ENCODE peak calls at places on chromosomes 3 and 15, in nine cellular contexts. J, L, U, G, D, T, K, A and B are unnamed samples.

GRCh38 chr3:60579734-60580133 is 671.5 kb downstream of the FHIT start:
- DNase-seq in A (no peak), K (no peak), U (no peak), D (no peak), L (no peak), J (no peak), T (no peak), G (no peak), B (no peak)

GRCh38 chr15:78979456-78980320 is 34.8 kb upstream of the CTSH start:
- DNase-seq in G (peak), T (peak), J (peak), A (peak), U (peak), D (peak), L (no peak), K (peak), B (peak)

GRCh38 chr3:179147571-179148445 is at the start of gene PIK3CA:
- DNase-seq in T (peak), U (peak), K (peak), A (peak), G (peak), D (peak), L (peak), J (peak), B (peak)

GRCh38 chr3:72728329-72728889 is 119.8 kb downstream of the SHQ1 start:
- DNase-seq in A (no peak), K (no peak), T (peak), G (no peak), J (no peak), U (no peak), L (no peak), D (no peak), B (no peak)

GRCh38 chr3:60909526-60909925 is 341.7 kb downstream of the FHIT start:
- DNase-seq in L (no peak), J (no peak), T (no peak), K (no peak), U (no peak), A (no peak), D (no peak), G (no peak), B (no peak)

GRCh38 chr15:50970524-50970923 is 62.0 kb downstream of the AP4E1 start:
- DNase-seq in K (no peak), D (no peak), J (no peak), G (no peak), A (no peak), T (no peak), L (no peak), U (no peak), B (no peak)

GRCh38 chr3:140363801-140364200 is 314.1 kb upstream of the TRIM42 start:
- DNase-seq in G (peak), U (no peak), A (no peak), K (no peak), L (no peak), D (no peak), J (peak), T (no peak), B (no peak)

GRCh38 chr15:78212546-78213424 is 21.6 kb downstream of the ACSBG1 start:
- DNase-seq in K (peak), A (peak), T (peak), J (peak), L (peak), U (peak), G (no peak), D (no peak), B (peak)

GRCh38 chr3:40044487-40044886 is 235.1 kb downstream of the MYRIP start:
- DNase-seq in D (no peak), G (no peak), A (no peak), U (no peak), L (no peak), K (no peak), T (no peak), J (no peak), B (no peak)

GRCh38 chr3:99911433-99911832 is 93.8 kb downstream of the CMSS1 start:
- DNase-seq in G (no peak), D (no peak), J (no peak), T (no peak), K (no peak), L (no peak), U (no peak), A (no peak), B (no peak)

GRCh38 chr15:28886431-28887343 is 913 bp downstream of the APBA2 start:
- DNase-seq in K (no peak), J (no peak), T (no peak), G (no peak), A (no peak), U (no peak), L (no peak), D (no peak), B (no peak)

GRCh38 chr15:64845183-64845611 is 3.5 kb downstream of the PLEKHO2 start:
- DNase-seq in U (no peak), L (no peak), A (no peak), D (peak), G (peak), K (peak), T (no peak), J (no peak), B (peak)

GRCh38 chr15:78389356-78389755 is 48.7 kb upstream of the IREB2 start:
- DNase-seq in T (no peak), L (no peak), G (no peak), J (peak), A (no peak), D (no peak), K (no peak), U (no peak), B (no peak)

GRCh38 chr15:85725019-85725418 is 69.7 kb downstream of the KLHL25 start:
- DNase-seq in A (no peak), D (no peak), J (no peak), K (no peak), U (no peak), L (no peak), G (peak), T (no peak), B (no peak)

GRCh38 chr3:187112934-187113793 is 26.1 kb downstream of the RPL39L start:
- DNase-seq in A (peak), L (no peak), K (no peak), J (no peak), T (peak), D (no peak), U (no peak), G (no peak), B (no peak)

GRCh38 chr3:185789891-185790830 is 34.7 kb downstream of the IGF2BP2 start:
- DNase-seq in A (no peak), D (no peak), U (no peak), J (no peak), G (no peak), L (no peak), T (no peak), K (no peak), B (peak)

GRCh38 chr15:79310985-79311900 is at the start of gene TMED3:
- DNase-seq in K (peak), A (peak), L (no peak), T (peak), D (peak), U (peak), G (peak), J (peak), B (peak)

GRCh38 chr15:78243491-78243941 is 9.2 kb upstream of the ACSBG1 start:
- DNase-seq in K (peak), J (peak), T (no peak), G (no peak), U (no peak), A (no peak), L (peak), D (no peak), B (peak)

GRCh38 chr3:40179016-40179415 is 130.5 kb upstream of the EIF1B start:
- DNase-seq in J (peak), A (peak), T (peak), D (peak), G (peak), K (peak), U (peak), L (peak), B (peak)

GRCh38 chr15:58324533-58324932 is 107.3 kb upstream of the LIPC start:
- DNase-seq in G (no peak), U (no peak), L (no peak), T (no peak), A (no peak), K (no peak), D (no peak), J (no peak), B (no peak)

GRCh38 chr3:170477395-170477794 is 58.7 kb downstream of the CLDN11 start:
- DNase-seq in G (no peak), T (no peak), A (no peak), K (no peak), L (no peak), J (no peak), U (no peak), D (no peak), B (no peak)

DNA sequence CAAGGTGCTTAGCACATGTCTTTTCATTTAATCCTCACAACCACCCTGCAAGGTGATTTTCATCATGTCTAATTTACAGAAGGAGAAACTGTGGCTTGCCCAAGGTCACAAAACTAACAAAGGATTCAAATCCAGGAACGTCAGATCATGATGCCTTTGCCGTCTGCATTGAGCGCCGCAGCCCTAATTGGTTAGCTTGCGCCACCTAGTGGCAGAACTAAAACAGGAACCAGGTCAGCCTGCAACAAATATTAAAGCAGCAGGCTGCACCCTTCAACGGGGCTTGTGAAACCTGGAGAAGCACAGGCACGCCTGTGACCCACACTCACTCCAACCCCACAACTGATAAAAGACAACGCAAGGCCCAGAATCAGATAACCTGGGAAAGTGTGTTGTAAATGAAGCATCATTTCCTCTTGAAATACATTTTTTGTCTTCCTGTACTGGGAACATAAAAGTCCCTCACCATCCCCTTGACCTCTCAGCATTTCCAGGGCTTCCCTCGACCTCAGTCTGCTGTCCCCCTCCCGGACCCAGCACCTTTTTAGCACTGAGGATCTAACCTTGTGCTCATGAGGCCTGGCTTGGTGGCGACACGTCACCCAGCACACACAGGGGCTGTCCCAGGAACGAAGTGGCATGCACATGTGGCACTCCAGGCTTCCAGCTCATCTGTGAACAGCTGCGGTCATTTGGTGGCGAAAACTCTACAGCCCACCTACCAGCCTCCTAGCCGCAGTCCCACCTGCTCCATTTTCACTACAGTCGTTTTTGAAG is 17.3 kb downstream of the DPH3 start:
- DNase-seq in A (peak), U (peak), J (peak), D (peak), L (peak), K (peak), G (peak), T (peak), B (peak)
- TF ChIP-seq POLR2A in A (no peak), U (no peak), J (no peak), D (no peak), L (no peak), K (no peak), G (no peak), T (no peak), B (no peak)

GRCh38 chr3:197154-197855 is 742 bp downstream of the CHL1 start:
- DNase-seq in T (no peak), D (no peak), L (peak), A (no peak), J (no peak), U (peak), K (peak), G (peak), B (no peak)
- TF ChIP-seq EP300 in T (no peak), D (no peak), L (no peak), A (no peak), J (no peak), U (no peak), K (no peak), G (no peak), B (no peak)

DNA sequence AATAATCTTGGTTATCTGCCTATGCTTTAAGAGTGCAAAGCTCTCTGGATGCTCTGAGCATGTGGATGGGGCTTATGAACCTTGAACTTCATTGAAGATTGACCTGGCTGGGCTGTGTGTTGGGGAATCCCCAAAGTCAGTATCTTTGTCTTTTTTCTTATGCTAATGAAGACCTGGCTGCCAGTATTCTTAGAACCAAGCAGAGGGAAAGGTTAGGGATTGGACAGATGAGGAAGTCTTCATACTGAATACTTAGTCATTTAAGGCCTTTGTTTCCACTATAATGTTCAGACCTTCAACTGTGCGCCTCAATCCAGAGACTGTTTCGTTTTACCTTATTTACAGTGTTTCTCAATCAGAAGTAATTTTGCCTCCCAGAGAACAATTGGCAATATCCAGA is 42.5 kb upstream of the CMTM7 start:
- DNase-seq in U (no peak), L (no peak), G (no peak), T (peak), K (no peak), J (no peak), A (no peak), D (no peak), B (no peak)
- H3K27ac ChIP-seq in U (no peak), L (no peak), G (no peak), T (no peak), K (no peak), J (no peak), A (no peak), D (no peak), B (no peak)

DNA sequence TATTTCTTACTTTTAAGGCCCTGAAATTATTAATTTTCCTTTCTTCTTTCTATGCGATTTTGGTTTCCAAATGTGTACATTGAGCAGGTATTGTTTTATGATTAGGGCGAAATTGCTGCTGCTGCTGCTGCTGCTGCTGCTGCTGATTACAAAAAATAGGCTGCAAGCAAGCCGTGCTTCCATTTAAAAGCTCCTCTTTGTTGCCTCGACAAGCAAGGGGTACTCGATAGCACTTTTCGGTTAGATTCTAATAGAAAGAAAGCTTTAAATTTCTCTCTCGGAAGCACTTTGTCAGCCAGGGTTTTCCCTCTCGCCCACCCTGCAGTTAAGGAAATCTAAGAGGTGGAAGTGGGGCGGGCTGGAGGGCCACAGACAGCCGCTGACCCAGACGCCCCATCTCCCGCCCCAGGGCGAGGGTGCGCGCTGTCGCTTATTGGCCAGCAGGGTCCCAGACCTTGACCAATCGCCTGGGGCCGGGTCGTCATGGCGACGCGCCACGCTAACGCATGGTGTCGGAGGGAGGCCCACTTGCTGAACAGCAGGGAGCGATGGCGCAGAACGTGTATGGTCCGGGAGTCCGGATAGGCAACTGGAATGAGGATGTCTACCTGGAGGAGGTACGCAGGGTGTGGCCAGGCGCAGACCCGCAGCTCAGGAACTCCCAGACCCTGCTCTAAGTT is at the start of gene CFAP161:
- DNase-seq in D (peak), K (peak), L (peak), A (peak), U (peak), G (peak), T (peak), J (peak), B (peak)
- TF ChIP-seq POLR2A in D (no peak), K (no peak), L (no peak), A (no peak), U (no peak), G (no peak), T (no peak), J (no peak), B (no peak)

GRCh38 chr3:88418219-88418618 is 268.5 kb downstream of the C3orf38 start:
- DNase-seq in K (no peak), G (no peak), A (no peak), U (no peak), L (no peak), J (no peak), T (no peak), D (no peak), B (no peak)

GRCh38 chr3:88410259-88410658 is 260.5 kb downstream of the C3orf38 start:
- DNase-seq in T (no peak), G (no peak), U (no peak), D (no peak), A (no peak), K (no peak), L (no peak), J (no peak), B (no peak)

GRCh38 chr3:88408935-88409334 is 259.2 kb downstream of the C3orf38 start:
- DNase-seq in G (no peak), U (no peak), A (no peak), K (no peak), D (no peak), J (no peak), T (no peak), L (no peak), B (no peak)

GRCh38 chr3:88408097-88408496 is 258.3 kb downstream of the C3orf38 start:
- DNase-seq in A (no peak), U (no peak), K (no peak), T (no peak), J (no peak), D (no peak), L (no peak), G (no peak), B (no peak)

DNA sequence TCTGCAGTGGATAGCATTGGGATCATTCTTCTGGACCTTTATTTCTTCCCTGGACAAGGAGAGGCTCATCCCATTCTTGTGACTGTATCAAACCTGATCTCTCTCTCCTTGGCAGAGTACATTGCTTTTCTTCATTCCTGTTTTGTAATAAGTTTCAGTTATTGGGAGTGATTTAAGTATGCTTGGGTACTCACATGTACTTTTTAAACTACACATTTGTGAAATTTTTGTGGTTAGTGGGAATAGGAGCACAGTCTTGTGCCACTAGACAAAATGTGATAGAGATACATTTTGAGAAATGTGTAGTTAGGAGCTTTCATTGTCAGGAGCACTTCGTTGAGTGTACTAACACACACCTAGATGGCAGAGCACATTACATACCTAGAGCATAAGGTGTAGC is 262.6 kb downstream of the C3orf38 start:
- DNase-seq in U (no peak), D (no peak), L (no peak), K (no peak), J (no peak), A (no peak), G (no peak), T (no peak), B (no peak)
- TF ChIP-seq EP300 in U (no peak), D (no peak), L (no peak), K (no peak), J (no peak), A (no peak), G (no peak), T (no peak), B (no peak)

DNA sequence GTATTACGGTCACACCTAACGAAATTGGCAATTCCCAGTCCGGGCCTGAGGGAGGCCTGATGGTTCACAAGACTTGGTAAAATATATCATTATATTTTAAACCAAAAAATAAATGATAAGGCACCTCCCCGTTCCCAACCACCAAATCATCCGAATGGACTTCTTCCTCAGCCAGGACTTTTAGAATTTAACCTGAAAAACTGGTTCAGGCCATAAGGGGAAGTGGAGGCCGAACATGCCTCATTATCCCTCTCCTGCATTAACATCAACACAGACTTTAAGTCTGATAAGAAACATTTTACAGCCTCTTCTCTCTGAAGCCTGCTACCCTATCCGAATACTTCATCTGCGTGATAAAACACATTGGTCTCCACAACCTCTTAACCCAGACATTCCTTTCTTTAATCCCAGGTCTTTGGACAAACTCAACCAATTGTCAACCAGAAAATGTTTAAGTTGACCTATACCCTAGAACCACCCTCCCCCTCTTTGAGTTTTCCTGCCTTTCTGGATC is 800 bp upstream of the SLC41A3 start:
- DNase-seq in J (no peak), T (no peak), U (no peak), K (no peak), L (no peak), A (no peak), D (no peak), G (no peak), B (no peak)
- H3K27ac ChIP-seq in J (no peak), T (peak), U (peak), K (peak), L (peak), A (peak), D (peak), G (peak), B (peak)

GRCh38 chr3:128555098-128555825 is 62.3 kb upstream of the GATA2 start:
- DNase-seq in L (peak), T (no peak), A (no peak), K (peak), J (no peak), D (peak), G (peak), U (no peak), B (peak)
- TF ChIP-seq POLR2A in L (no peak), T (no peak), A (no peak), K (no peak), J (no peak), D (no peak), G (no peak), U (no peak), B (no peak)

GRCh38 chr3:190172751-190173150 is 52.1 kb upstream of the P3H2 start:
- DNase-seq in U (no peak), L (no peak), A (no peak), K (no peak), G (no peak), D (no peak), J (no peak), T (no peak), B (no peak)
- TF ChIP-seq EP300 in U (no peak), L (no peak), A (no peak), K (no peak), G (no peak), D (no peak), J (no peak), T (no peak), B (no peak)